ENCODE peak calls at places on chromosomes 6 and 20, in seven cellular contexts. X is gastrocnemius medialis, J is body of pancreas, Y is prostate gland, H is GM12892, B is HepG2, K is uterus. C is an unnamed sample.
A peak's percentile ranks its signal among the peaks of the same experiment; 100 is the strongest.

GRCh38 chr20:34037121-34037520 is 43.4 kb downstream of the RALY start:
- DNase-seq in X (no peak), B (no peak), J (peak; percentile 11), Y (no peak), H (no peak), K (no peak), C (no peak)

GRCh38 chr6:151765444-151765886 is 42.0 kb upstream of the ESR1 start:
- DNase-seq in B (peak; percentile 79), X (peak; percentile 25), J (peak; percentile 49), K (peak; percentile 36), H (no peak), Y (peak; percentile 50), C (no peak)

GRCh38 chr20:5729348-5729747 is 20.9 kb upstream of the SHLD1 start:
- DNase-seq in H (no peak), J (no peak), Y (no peak), B (no peak), X (no peak), K (no peak), C (no peak)

GRCh38 chr20:23412026-23412425 is 9.3 kb downstream of the NAPB start:
- DNase-seq in J (no peak), Y (no peak), K (no peak), X (peak; percentile 50), H (no peak), B (peak; percentile 70), C (no peak)

GRCh38 chr20:47749367-47749766 is 35.9 kb downstream of the SULF2 start:
- DNase-seq in B (no peak), K (no peak), J (no peak), H (no peak), Y (no peak), X (no peak), C (no peak)

GRCh38 chr6:44024597-44025219 is 102.5 kb downstream of the MRPL14 start:
- DNase-seq in B (no peak), H (no peak), X (no peak), Y (no peak), J (no peak), K (peak; percentile 15), C (no peak)

GRCh38 chr20:1983311-1983710 is 10.5 kb downstream of the PDYN start:
- DNase-seq in K (no peak), Y (peak; percentile 5), X (no peak), B (no peak), J (peak; percentile 10), H (no peak), C (no peak)

GRCh38 chr6:42790549-42791181 is 8.8 kb downstream of the BICRAL start:
- DNase-seq in J (no peak), K (no peak), B (no peak), H (no peak), X (no peak), Y (no peak), C (no peak)

GRCh38 chr6:34084591-34085280 is 61.2 kb downstream of the GRM4 start:
- DNase-seq in K (no peak), B (no peak), J (no peak), H (no peak), Y (no peak), X (no peak), C (no peak)

GRCh38 chr6:96724641-96725040 is 112.6 kb downstream of the GPR63 start:
- DNase-seq in K (no peak), X (no peak), H (no peak), J (no peak), Y (no peak), B (no peak), C (no peak)

GRCh38 chr6:139323511-139324445 is 32.0 kb upstream of the TXLNB start:
- DNase-seq in Y (no peak), X (peak; percentile 56), B (peak; percentile 7), K (peak; percentile 52), H (no peak), J (peak; percentile 42), C (peak; percentile 18)

GRCh38 chr6:81451787-81452186 is 300.7 kb downstream of the TENT5A start:
- DNase-seq in X (no peak), Y (no peak), B (peak; percentile 69), K (no peak), H (no peak), J (no peak), C (no peak)

GRCh38 chr6:17907467-17908229 is 79.8 kb downstream of the KIF13A start:
- DNase-seq in Y (peak; percentile 31), X (peak; percentile 96), H (no peak), B (peak; percentile 52), K (peak; percentile 71), J (peak; percentile 33), C (peak; percentile 18)

DNA sequence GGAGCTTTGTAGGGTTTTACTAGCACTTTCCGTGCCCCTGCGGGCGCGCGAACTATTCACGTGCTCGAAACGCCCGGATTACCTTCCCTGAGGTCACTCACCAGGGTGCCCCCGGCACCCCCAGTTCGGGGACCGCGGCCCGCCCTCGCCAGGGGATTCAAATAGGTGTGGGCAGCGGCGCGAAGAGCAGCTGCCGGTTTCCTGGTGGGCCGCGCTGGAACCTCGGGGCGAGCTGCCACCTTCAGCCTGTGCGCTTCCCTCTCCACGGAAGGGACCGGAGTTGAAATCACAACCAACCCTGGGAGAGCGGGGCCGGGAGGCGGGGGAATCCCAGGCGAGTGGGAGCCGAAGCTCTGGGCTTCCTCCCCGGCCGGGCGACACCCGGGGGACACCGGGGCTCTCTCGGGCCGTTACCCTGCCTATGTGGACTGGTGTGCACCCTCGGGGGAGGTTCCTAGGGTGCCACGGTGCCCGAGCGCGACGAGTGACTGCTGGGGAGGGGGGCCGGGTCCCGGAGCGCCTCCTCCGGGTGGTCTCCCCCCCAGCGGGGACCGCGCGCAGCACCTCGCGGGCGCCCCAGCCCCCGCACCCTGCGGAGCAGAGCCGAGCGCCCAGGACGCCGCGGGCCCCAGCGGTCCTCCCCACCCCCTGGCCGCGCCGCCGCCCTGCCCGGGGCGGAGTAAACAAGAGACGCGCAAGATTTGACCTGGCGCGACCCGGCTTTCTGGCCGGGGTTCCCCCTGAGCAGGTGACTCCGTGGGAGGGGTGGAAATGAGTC is 2.1 kb upstream of the HIVEP2 start:
- DNase-seq in H (peak; percentile 57), B (peak; percentile 67), J (peak; percentile 94), K (peak; percentile 78), X (peak; percentile 93), Y (peak; percentile 75), C (no peak)
- TF ChIP-seq POLR2A in H (peak; percentile 54), B (no peak), J (peak; percentile 83), K (peak; percentile 44), X (peak; percentile 89), Y (peak; percentile 72), C (no peak)

DNA sequence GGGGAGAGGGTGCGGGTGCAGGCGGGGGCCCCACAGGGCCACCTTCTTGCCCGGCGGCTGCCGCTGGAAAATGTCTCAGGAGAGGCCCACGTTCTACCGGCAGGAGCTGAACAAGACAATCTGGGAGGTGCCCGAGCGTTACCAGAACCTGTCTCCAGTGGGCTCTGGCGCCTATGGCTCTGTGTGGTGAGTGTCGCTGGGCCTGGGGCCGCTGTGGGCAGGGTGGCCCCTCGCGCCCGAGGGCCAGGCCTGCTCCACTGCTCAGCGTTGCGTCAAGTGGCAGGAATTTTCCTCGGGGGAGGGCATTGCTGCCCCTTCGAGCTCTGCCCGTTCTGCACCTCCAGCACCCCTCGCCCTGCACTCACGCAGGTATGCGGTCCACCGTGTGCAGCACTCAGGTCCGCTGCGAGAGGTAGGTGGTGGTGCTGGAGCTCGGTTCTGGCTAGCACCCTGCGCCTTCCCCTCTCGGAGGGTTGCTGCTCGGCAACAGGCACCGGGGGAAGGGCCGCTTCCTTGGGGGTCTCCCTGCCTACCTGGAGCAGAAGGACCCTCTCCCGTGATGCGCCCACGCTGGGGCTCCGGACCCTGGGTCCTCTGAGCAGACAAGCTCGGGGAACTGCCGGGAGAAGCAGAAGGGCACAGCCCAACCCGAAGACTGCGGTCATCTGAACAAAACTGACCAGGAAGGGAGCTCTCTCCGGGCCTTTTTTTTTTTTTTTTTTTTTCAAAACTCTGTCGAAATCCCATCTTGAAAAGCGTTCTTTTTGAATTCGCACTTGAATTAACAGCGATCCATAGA is 679 bp downstream of the MAPK14 start:
- DNase-seq in J (peak; percentile 65), H (peak; percentile 19), B (peak; percentile 46), K (peak; percentile 36), Y (peak; percentile 17), X (peak; percentile 38), C (no peak)
- TF ChIP-seq POLR2A in J (peak; percentile 59), H (no peak), B (no peak), K (no peak), Y (no peak), X (peak; percentile 6), C (no peak)

DNA sequence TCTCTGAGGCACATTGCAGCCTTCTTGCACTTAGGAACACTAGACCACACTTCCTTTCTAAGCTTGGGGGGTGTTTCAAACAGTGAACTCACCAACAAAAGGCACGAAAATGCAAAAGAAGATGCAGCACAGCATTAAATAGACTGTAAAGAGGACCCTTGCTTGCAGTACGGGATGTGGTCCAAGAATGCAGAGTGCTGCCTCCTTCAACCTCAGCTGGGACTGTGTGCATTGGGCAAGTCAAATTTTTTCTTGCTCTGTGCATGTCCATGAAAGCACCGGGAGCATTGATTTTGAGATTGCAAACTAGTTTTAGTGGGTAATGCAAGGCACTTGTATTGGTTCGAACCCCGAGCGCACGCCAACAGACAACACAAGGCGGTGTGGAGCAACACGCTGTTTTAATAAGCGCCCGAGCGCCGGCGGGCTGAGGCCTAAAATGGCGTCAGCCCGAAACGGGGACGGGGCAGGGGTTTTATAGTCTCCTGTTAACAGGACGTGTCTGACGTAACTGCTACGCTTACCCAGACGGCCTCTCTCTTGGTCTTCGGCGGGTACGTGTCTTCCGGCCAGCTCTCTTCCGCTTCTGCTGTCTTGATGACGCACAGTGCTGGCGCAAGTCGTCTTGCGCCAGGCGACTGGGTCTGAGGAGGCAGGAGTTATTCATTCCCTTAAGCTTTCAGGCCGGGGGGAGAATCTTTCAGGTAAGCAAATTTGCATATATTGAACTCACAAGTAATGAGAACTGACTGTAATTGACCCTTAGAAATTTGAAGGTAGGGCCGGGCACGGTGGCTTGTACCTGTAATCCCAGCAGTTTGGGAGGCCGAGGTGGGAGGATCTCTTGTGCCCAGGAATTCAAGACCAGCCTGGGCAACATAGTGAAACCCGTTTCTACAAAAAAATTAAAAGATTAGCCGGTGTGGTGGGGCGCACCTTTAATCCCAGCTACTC is 18.7 kb upstream of the ZFP64 start:
- DNase-seq in H (no peak), B (no peak), Y (no peak), X (no peak), J (no peak), K (no peak), C (no peak)
- TF ChIP-seq POLR2A in H (no peak), B (no peak), Y (no peak), X (no peak), J (no peak), K (no peak), C (no peak)

GRCh38 chr6:20211037-20211940 is 980 bp downstream of the MBOAT1 start:
- DNase-seq in K (no peak), H (no peak), B (no peak), X (no peak), Y (peak; percentile 75), J (peak; percentile 46), C (no peak)
- TF ChIP-seq POLR2A in K (no peak), H (no peak), B (no peak), X (no peak), Y (peak; percentile 71), J (peak; percentile 27), C (no peak)

DNA sequence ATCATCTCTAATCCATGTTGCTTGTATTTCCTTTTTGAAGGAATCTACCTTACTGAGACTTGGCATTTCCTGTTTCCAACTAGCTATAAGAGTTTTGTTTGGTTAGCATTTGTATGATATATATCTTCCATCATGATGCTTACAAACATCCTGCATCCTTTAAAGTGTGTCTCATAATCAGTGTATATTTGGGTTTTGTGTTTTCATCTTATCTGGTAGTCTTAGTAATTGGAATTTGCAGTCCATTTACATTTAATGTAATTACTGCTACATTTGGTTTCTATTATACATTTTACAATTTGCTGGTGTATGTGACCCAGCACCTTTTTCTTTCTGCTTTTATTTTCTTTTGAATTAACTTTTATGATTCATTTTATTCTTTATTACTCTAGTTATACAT is 12.6 kb downstream of the CENPW start:
- DNase-seq in J (no peak), B (no peak), Y (no peak), X (no peak), K (no peak), H (no peak), C (no peak)
- TF ChIP-seq POLR2A in J (no peak), B (no peak), Y (no peak), X (no peak), K (no peak), H (no peak), C (no peak)

C was measured in esophagus squamous epithelium.